ENCODE peak calls at places on chromosomes 5 and 9, in six cellular contexts. N is prostate gland, J is esophagus muscularis mucosa, T is tibial artery, A is kidney epithelial cell, M is epithelial cell of esophagus. K is an unnamed sample.

GRCh38 chr5:100902406-100903035 is 561 bp downstream of the ST8SIA4 start:
- DNase-seq in J (no peak), A (no peak), T (no peak), N (no peak), M (peak; percentile 11), K (no peak)

GRCh38 chr5:435961-436640 is 6.9 kb upstream of the EXOC3 start:
- DNase-seq in T (peak; percentile 13), A (no peak), M (peak; percentile 36), J (no peak), N (no peak), K (no peak)

GRCh38 chr5:83034036-83034435 is 43.2 kb downstream of the TMEM167A start:
- DNase-seq in T (no peak), M (no peak), A (no peak), N (no peak), J (no peak), K (no peak)

GRCh38 chr5:131379071-131379538 is 115.3 kb downstream of the CDC42SE2 start:
- DNase-seq in M (peak; percentile 8), J (no peak), N (no peak), T (no peak), A (no peak), K (no peak)

GRCh38 chr9:26975728-26976707 is 19.8 kb downstream of the IFT74 start:
- DNase-seq in J (no peak), T (no peak), N (no peak), M (peak; percentile 37), A (no peak), K (no peak)

GRCh38 chr5:112878760-112879159 is 17.7 kb downstream of the SRP19 start:
- DNase-seq in M (peak; percentile 78), T (no peak), J (no peak), A (peak; percentile 29), N (no peak), K (no peak)

GRCh38 chr5:17000296-17000939 is 64.3 kb upstream of the MYO10 start:
- DNase-seq in N (no peak), J (no peak), A (peak; percentile 88), T (no peak), M (peak; percentile 62), K (no peak)

GRCh38 chr9:7115606-7116005 is 357.8 kb downstream of the KDM4C start:
- DNase-seq in A (no peak), T (no peak), J (no peak), N (no peak), M (no peak), K (no peak)

GRCh38 chr5:16909464-16909863 is 26.6 kb downstream of the MYO10 start:
- DNase-seq in T (no peak), A (no peak), N (no peak), M (no peak), J (no peak), K (no peak)

GRCh38 chr5:177085985-177086917 is at the start of gene FGFR4:
- DNase-seq in M (peak; percentile 81), A (no peak), J (no peak), N (peak; percentile 62), T (no peak), K (peak; percentile 56)

GRCh38 chr5:154541553-154541952 is 63.5 kb upstream of the HAND1 start:
- DNase-seq in A (no peak), N (no peak), T (no peak), M (no peak), J (peak; percentile 80), K (no peak)

GRCh38 chr9:95875305-95876137 is at the start of gene ERCC6L2:
- DNase-seq in T (peak; percentile 95), J (peak; percentile 98), N (peak; percentile 96), M (peak; percentile 97), A (peak; percentile 93), K (peak; percentile 94)

GRCh38 chr9:95876595-95876994 is 1.1 kb downstream of the ERCC6L2 start:
- DNase-seq in T (no peak), A (no peak), J (no peak), M (peak; percentile 33), N (no peak), K (no peak)

GRCh38 chr9:95874303-95874988 is 1.0 kb upstream of the ERCC6L2 start:
- DNase-seq in J (no peak), A (no peak), T (no peak), N (no peak), M (peak; percentile 18), K (no peak)

GRCh38 chr9:95876138-95876444 is 600 bp downstream of the ERCC6L2 start:
- DNase-seq in N (no peak), M (no peak), J (no peak), A (no peak), T (no peak), K (no peak)

DNA sequence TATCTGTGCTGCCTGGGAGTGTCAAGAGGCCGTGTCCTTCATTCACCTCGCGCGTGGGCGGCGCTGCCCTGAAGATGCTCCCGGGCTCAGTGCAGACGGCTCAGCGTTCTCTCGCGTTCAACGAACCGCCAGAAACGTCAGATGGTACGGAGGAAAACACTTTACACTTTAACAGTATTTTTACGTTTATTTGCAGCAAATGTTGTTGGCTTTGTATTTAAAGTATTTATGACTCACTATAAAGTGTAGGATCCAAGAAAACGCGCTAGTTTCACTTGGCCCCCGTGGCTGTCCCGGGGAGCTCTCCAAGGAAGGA is 544 bp upstream of the ERCC6L2 start:
- DNase-seq in A (no peak), M (peak; percentile 54), J (no peak), N (peak; percentile 33), T (peak; percentile 48), K (peak; percentile 58)
- TF ChIP-seq CTCF in A (no peak), M (no peak), J (no peak), N (no peak), T (no peak), K (no peak)

GRCh38 chr9:93949073-93949693 is 6.0 kb downstream of the BARX1 start:
- DNase-seq in J (no peak), M (no peak), N (no peak), A (no peak), T (no peak), K (no peak)
- H3K4me3 ChIP-seq in J (no peak overlapping the region), M (no peak overlapping the region), N (no peak overlapping the region), A (no peak overlapping the region), T (no peak overlapping the region), K (no peak overlapping the region)

GRCh38 chr9:91192785-91193657 is 168.7 kb downstream of the AUH start:
- DNase-seq in T (peak; percentile 93), M (peak; percentile 97), J (peak; percentile 98), A (peak; percentile 93), N (peak; percentile 77), K (peak; percentile 76)
- TF ChIP-seq CTCF in T (no peak), M (no peak), J (peak; percentile 22), A (no peak), N (peak; percentile 41), K (peak; percentile 39)

DNA sequence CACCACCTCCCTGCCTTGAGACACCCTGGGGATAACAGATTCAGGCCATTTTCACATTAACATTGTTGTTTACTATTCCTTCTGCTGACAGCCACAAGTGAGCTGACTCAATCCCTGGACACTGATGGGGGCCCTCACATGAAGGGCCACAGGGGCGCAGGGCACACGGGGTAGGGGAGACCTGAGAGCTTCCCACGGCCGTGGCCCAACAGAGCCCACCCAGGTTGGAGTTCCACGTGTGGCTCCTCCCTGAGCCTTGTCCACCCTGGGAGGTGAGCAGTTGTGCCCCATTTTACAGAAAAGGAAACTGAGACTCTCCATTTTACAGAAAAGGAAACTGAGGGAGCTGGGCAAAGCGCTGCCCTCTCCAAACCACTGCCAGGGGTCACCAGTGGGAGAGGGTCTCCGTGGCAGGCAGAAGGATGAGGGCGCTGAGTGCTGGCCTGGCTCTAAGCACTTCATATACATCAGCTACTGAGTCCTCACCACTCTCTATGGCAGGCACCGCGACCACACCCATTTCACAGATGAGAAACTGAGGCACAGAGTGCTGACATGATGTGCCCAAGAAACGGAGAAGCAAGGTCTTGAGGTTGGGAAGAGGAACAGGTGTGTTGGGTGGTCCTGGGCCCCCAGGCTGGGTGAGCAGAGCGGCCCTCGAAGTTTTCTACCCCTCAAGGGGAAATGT is 2.3 kb downstream of the NINJ1 start:
- DNase-seq in J (no peak), A (no peak), T (no peak), N (no peak), M (no peak), K (no peak)
- H3K4me3 ChIP-seq in J (peak overlapping the region; percentile 89), A (no peak overlapping the region), T (peak overlapping the region; percentile 82), N (no peak overlapping the region), M (peak overlapping the region; percentile 62), K (peak overlapping the region; percentile 87)

DNA sequence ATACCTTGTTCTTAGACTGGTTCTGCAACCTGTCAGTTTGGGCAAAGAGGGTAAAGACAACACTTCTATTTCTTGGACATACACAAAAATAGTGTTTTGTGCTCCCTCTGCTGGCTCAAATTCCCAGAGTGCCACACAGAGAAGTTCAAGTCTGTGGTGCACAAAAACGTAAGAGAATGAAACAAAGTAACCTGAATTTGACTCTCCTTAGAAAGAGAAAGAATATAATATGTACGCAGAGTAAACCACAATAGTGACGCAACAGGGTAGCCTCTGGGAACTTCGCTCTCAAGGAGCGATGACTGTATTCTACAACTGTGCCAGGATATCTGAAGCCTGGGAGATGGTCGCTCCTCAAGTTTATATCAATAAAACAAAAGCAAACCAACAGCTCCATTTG is 18.5 kb downstream of the DDX31 start:
- DNase-seq in J (no peak), N (peak; percentile 72), M (peak; percentile 65), A (no peak), T (no peak), K (no peak)
- TF ChIP-seq CTCF in J (no peak), N (peak; percentile 72), M (peak; percentile 59), A (peak; percentile 53), T (no peak), K (peak; percentile 35)

GRCh38 chr5:143008809-143009521 is 238.8 kb downstream of the ARHGAP26 start:
- DNase-seq in T (peak; percentile 25), N (no peak), M (peak; percentile 97), J (no peak), A (peak; percentile 99), K (no peak)
- H3K4me3 ChIP-seq in T (no peak overlapping the region), N (no peak overlapping the region), M (no peak overlapping the region), J (no peak overlapping the region), A (no peak overlapping the region), K (no peak overlapping the region)

GRCh38 chr9:5437254-5438216 is at the start of gene PLGRKT:
- DNase-seq in N (peak; percentile 93), J (peak; percentile 99), T (peak; percentile 97), A (peak; percentile 71), M (peak; percentile 93), K (peak; percentile 96)
- TF ChIP-seq CTCF in N (peak; percentile 34), J (peak; percentile 18), T (no peak), A (peak; percentile 12), M (peak; percentile 19), K (peak; percentile 43)

DNA sequence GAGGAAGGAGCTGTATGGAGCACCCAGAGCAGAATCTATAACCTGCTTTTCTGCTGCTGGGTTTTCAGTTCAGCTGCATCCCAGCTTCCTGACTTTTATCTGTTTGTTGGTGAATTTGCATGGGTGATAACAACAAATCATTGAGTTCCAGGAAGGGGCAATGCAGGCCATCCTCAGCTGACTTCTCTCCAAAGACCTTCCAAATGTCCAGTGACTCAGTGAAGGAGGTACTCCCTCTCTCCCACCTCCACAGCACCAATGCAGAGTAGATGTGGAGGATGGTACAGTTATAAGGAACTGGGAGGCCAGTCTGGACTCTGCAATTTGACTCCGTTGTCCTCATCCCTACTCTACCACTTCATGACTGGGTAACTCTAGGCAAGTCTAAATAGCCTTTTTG is 1.7 kb upstream of the TXN start:
- DNase-seq in J (no peak), T (no peak), M (no peak), A (no peak), N (no peak), K (no peak)
- H3K4me3 ChIP-seq in J (no peak overlapping the region), T (no peak overlapping the region), M (peak overlapping the region; percentile 75), A (no peak overlapping the region), N (no peak overlapping the region), K (peak overlapping the region; percentile 94)

DNA sequence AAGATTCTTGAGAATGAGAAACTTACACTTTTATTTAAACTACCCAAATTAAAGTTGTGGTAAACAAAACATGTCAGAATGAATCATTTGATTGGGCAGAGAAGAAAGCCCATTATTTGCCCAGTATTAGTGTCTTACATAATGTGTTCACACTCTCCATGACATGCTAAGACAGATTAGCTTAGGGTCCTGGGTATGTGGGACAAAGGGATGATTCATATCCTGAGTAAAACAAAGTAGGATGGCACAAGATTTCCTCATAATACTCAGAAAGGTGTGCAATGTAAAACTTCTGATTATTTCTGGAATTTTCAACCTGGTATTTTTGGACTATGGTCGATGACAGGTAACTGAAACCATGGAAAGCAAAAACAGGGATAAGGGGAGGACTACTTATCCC is 183.9 kb upstream of the POU5F2 start:
- DNase-seq in J (no peak), N (no peak), A (no peak), M (peak; percentile 89), T (no peak), K (no peak)
- TF ChIP-seq CTCF in J (no peak), N (no peak), A (no peak), M (no peak), T (no peak), K (no peak)

K was measured in left ventricle myocardium inferior.